ENCODE peak calls at places on chromosomes 3 and 15, in five cellular contexts. F is IMR-90; E is neural progenitor cell; K is CD8-positive, alpha-beta T cell; X is WERI-Rb-1. Q is an unnamed sample.

GRCh38 chr15:69467636-69468035 is 15.0 kb downstream of the RPLP1 start:
- DNase-seq in F (no peak), E (no peak), K (no peak), X (no peak), Q (no peak)

GRCh38 chr3:40899286-40899712 is 300.0 kb upstream of the CTNNB1 start:
- DNase-seq in F (no peak), E (no peak), K (no peak), X (no peak), Q (peak)

GRCh38 chr3:10848261-10848660 is 32.2 kb downstream of the SLC6A11 start:
- DNase-seq in F (no peak), E (no peak), K (no peak), X (no peak), Q (no peak)

GRCh38 chr15:64029633-64030032 is 16.7 kb downstream of the DAPK2 start:
- DNase-seq in F (no peak), E (no peak), K (no peak), X (no peak), Q (no peak)

GRCh38 chr3:98612587-98612986 is 19.2 kb upstream of the CPOX start:
- DNase-seq in F (no peak), E (no peak), K (no peak), X (peak), Q (peak)

GRCh38 chr3:127629462-127630403 is 748 bp downstream of the PODXL2 start:
- DNase-seq in F (no peak), E (no peak), K (no peak), X (peak), Q (no peak)

GRCh38 chr3:25565807-25566206 is 98.9 kb downstream of the TOP2B start:
- DNase-seq in F (no peak), E (no peak), K (no peak), X (no peak), Q (no peak)

GRCh38 chr3:115292131-115292530 is 145.0 kb upstream of the ZBTB20 start:
- DNase-seq in F (no peak), E (no peak), K (no peak), X (no peak), Q (no peak)

GRCh38 chr3:45948409-45948808 is 5.1 kb downstream of the CXCR6 start:
- DNase-seq in F (peak), E (no peak), K (no peak), X (no peak), Q (peak)

GRCh38 chr3:45944830-45945620 is 1.8 kb downstream of the CXCR6 start:
- DNase-seq in F (no peak), E (no peak), K (no peak), X (no peak), Q (no peak)

GRCh38 chr3:45947361-45947760 is 4.1 kb downstream of the CXCR6 start:
- DNase-seq in F (peak), E (no peak), K (no peak), X (no peak), Q (no peak)

GRCh38 chr3:45946875-45947274 is 3.6 kb downstream of the CXCR6 start:
- DNase-seq in F (no peak), E (no peak), K (no peak), X (no peak), Q (no peak)

GRCh38 chr3:45946307-45946706 is 3.0 kb downstream of the CXCR6 start:
- DNase-seq in F (no peak), E (no peak), K (no peak), X (no peak), Q (no peak)
- H3K4me3 ChIP-seq in F (no peak), E (no peak), K (no peak), X (no peak), Q (no peak)

GRCh38 chr3:48240000-48240710 is 749 bp upstream of the ZNF589 start:
- DNase-seq in F (no peak), E (peak), K (no peak), X (no peak), Q (no peak)
- H3K4me3 ChIP-seq in F (no peak), E (peak), K (peak), X (no peak), Q (peak)

GRCh38 chr15:41262571-41262970 is 31.5 kb downstream of the CHP1 start:
- DNase-seq in F (no peak), E (no peak), K (no peak), X (no peak), Q (no peak)
- H3K4me3 ChIP-seq in F (no peak), E (no peak), K (no peak), X (no peak), Q (no peak)

GRCh38 chr15:57708047-57708446 is 1.5 kb downstream of the POLR2M start:
- DNase-seq in F (peak), E (no peak), K (no peak), X (no peak), Q (peak)
- H3K4me3 ChIP-seq in F (peak), E (peak), K (no peak), X (no peak), Q (peak)

Q was measured in cardiac fibroblast.